ENCODE peak calls at places on chromosome 22, in ten cellular contexts. One of them, this sample, is unnamed.

GRCh38 chr22:28904211-28904808 is 20.9 kb downstream of the ZNRF3 start:
- DNase-seq in neural progenitor cell: no peak
- DNase-seq in coronary artery: no peak
- DNase-seq in activated CD8-positive, alpha-beta memory T cell treated with anti-CD3 and anti-CD28 coated beads for 48 hours: no peak
- DNase-seq in body of pancreas: no peak
- DNase-seq in activated naive CD4-positive, alpha-beta T cell: no peak
- DNase-seq in GDM1: no peak
- DNase-seq in ELR: peak; percentile 18
- DNase-seq in cardiac fibroblast: no peak
- DNase-seq in activated T-cell treated with anti-CD3 and anti-CD28 coated beads, Interleukin-2, amount 50 U/mL, for 24 hours: no peak
- DNase-seq in this sample: peak; percentile 43

GRCh38 chr22:44995715-44996114 is 14.1 kb downstream of the PHF21B start:
- DNase-seq in cardiac fibroblast: no peak
- DNase-seq in GDM1: no peak
- DNase-seq in body of pancreas: no peak
- DNase-seq in activated CD8-positive, alpha-beta memory T cell treated with anti-CD3 and anti-CD28 coated beads for 48 hours: no peak
- DNase-seq in coronary artery: no peak
- DNase-seq in activated naive CD4-positive, alpha-beta T cell: no peak
- DNase-seq in ELR: no peak
- DNase-seq in neural progenitor cell: no peak
- DNase-seq in activated T-cell treated with anti-CD3 and anti-CD28 coated beads, Interleukin-2, amount 50 U/mL, for 24 hours: no peak
- DNase-seq in this sample: no peak

GRCh38 chr22:35205141-35205775 is 52.0 kb upstream of the HMGXB4 start:
- DNase-seq in activated naive CD4-positive, alpha-beta T cell: no peak
- DNase-seq in GDM1: no peak
- DNase-seq in cardiac fibroblast: no peak
- DNase-seq in activated CD8-positive, alpha-beta memory T cell treated with anti-CD3 and anti-CD28 coated beads for 48 hours: no peak
- DNase-seq in body of pancreas: no peak
- DNase-seq in coronary artery: no peak
- DNase-seq in activated T-cell treated with anti-CD3 and anti-CD28 coated beads, Interleukin-2, amount 50 U/mL, for 24 hours: no peak
- DNase-seq in ELR: no peak
- DNase-seq in neural progenitor cell: peak; percentile 46
- DNase-seq in this sample: no peak

GRCh38 chr22:26906464-26906863 is 249.1 kb downstream of the MIAT start:
- DNase-seq in activated T-cell treated with anti-CD3 and anti-CD28 coated beads, Interleukin-2, amount 50 U/mL, for 24 hours: no peak
- DNase-seq in cardiac fibroblast: no peak
- DNase-seq in GDM1: no peak
- DNase-seq in activated naive CD4-positive, alpha-beta T cell: no peak
- DNase-seq in activated CD8-positive, alpha-beta memory T cell treated with anti-CD3 and anti-CD28 coated beads for 48 hours: no peak
- DNase-seq in ELR: no peak
- DNase-seq in coronary artery: no peak
- DNase-seq in body of pancreas: no peak
- DNase-seq in neural progenitor cell: no peak
- DNase-seq in this sample: no peak

GRCh38 chr22:42357634-42358296 is 74.4 kb downstream of the NFAM1 start:
- DNase-seq in ELR: no peak
- DNase-seq in body of pancreas: peak; percentile 78
- DNase-seq in activated CD8-positive, alpha-beta memory T cell treated with anti-CD3 and anti-CD28 coated beads for 48 hours: no peak
- DNase-seq in activated naive CD4-positive, alpha-beta T cell: no peak
- DNase-seq in cardiac fibroblast: no peak
- DNase-seq in activated T-cell treated with anti-CD3 and anti-CD28 coated beads, Interleukin-2, amount 50 U/mL, for 24 hours: no peak
- DNase-seq in neural progenitor cell: no peak
- DNase-seq in GDM1: no peak
- DNase-seq in coronary artery: no peak
- DNase-seq in this sample: no peak

GRCh38 chr22:44393066-44393465 is 80.3 kb upstream of the SHISAL1 start:
- DNase-seq in cardiac fibroblast: no peak
- DNase-seq in body of pancreas: no peak
- DNase-seq in activated naive CD4-positive, alpha-beta T cell: no peak
- DNase-seq in activated CD8-positive, alpha-beta memory T cell treated with anti-CD3 and anti-CD28 coated beads for 48 hours: no peak
- DNase-seq in GDM1: no peak
- DNase-seq in neural progenitor cell: no peak
- DNase-seq in ELR: no peak
- DNase-seq in coronary artery: peak; percentile 43
- DNase-seq in activated T-cell treated with anti-CD3 and anti-CD28 coated beads, Interleukin-2, amount 50 U/mL, for 24 hours: no peak
- DNase-seq in this sample: no peak

GRCh38 chr22:22460635-22461034 is 47.9 kb downstream of the ZNF280B start:
- DNase-seq in cardiac fibroblast: peak; percentile 33
- DNase-seq in activated T-cell treated with anti-CD3 and anti-CD28 coated beads, Interleukin-2, amount 50 U/mL, for 24 hours: no peak
- DNase-seq in activated naive CD4-positive, alpha-beta T cell: no peak
- DNase-seq in activated CD8-positive, alpha-beta memory T cell treated with anti-CD3 and anti-CD28 coated beads for 48 hours: no peak
- DNase-seq in GDM1: no peak
- DNase-seq in coronary artery: no peak
- DNase-seq in neural progenitor cell: peak; percentile 17
- DNase-seq in ELR: peak; percentile 27
- DNase-seq in body of pancreas: no peak
- DNase-seq in this sample: peak; percentile 25

GRCh38 chr22:46752911-46753310 is 9.5 kb upstream of the TBC1D22A start:
- DNase-seq in body of pancreas: no peak
- DNase-seq in coronary artery: no peak
- DNase-seq in cardiac fibroblast: no peak
- DNase-seq in activated CD8-positive, alpha-beta memory T cell treated with anti-CD3 and anti-CD28 coated beads for 48 hours: no peak
- DNase-seq in neural progenitor cell: no peak
- DNase-seq in ELR: no peak
- DNase-seq in activated naive CD4-positive, alpha-beta T cell: no peak
- DNase-seq in GDM1: no peak
- DNase-seq in activated T-cell treated with anti-CD3 and anti-CD28 coated beads, Interleukin-2, amount 50 U/mL, for 24 hours: no peak
- DNase-seq in this sample: no peak

GRCh38 chr22:27097933-27098332 is 440.5 kb downstream of the MIAT start:
- DNase-seq in neural progenitor cell: no peak
- DNase-seq in cardiac fibroblast: no peak
- DNase-seq in coronary artery: no peak
- DNase-seq in activated T-cell treated with anti-CD3 and anti-CD28 coated beads, Interleukin-2, amount 50 U/mL, for 24 hours: no peak
- DNase-seq in body of pancreas: no peak
- DNase-seq in ELR: no peak
- DNase-seq in GDM1: no peak
- DNase-seq in activated CD8-positive, alpha-beta memory T cell treated with anti-CD3 and anti-CD28 coated beads for 48 hours: no peak
- DNase-seq in activated naive CD4-positive, alpha-beta T cell: no peak
- DNase-seq in this sample: no peak

GRCh38 chr22:37282385-37282677 is at the start of gene CYTH4:
- DNase-seq in neural progenitor cell: no peak
- DNase-seq in coronary artery: no peak
- DNase-seq in activated CD8-positive, alpha-beta memory T cell treated with anti-CD3 and anti-CD28 coated beads for 48 hours: no peak
- DNase-seq in body of pancreas: peak; percentile 70
- DNase-seq in cardiac fibroblast: peak; percentile 26
- DNase-seq in ELR: peak; percentile 44
- DNase-seq in GDM1: peak; percentile 56
- DNase-seq in activated T-cell treated with anti-CD3 and anti-CD28 coated beads, Interleukin-2, amount 50 U/mL, for 24 hours: peak; percentile 85
- DNase-seq in activated naive CD4-positive, alpha-beta T cell: peak; percentile 50
- DNase-seq in this sample: no peak

GRCh38 chr22:28394711-28395110 is 284.9 kb downstream of the TTC28 start:
- DNase-seq in neural progenitor cell: no peak
- DNase-seq in ELR: no peak
- DNase-seq in body of pancreas: no peak
- DNase-seq in coronary artery: no peak
- DNase-seq in GDM1: no peak
- DNase-seq in activated naive CD4-positive, alpha-beta T cell: no peak
- DNase-seq in activated CD8-positive, alpha-beta memory T cell treated with anti-CD3 and anti-CD28 coated beads for 48 hours: no peak
- DNase-seq in cardiac fibroblast: no peak
- DNase-seq in activated T-cell treated with anti-CD3 and anti-CD28 coated beads, Interleukin-2, amount 50 U/mL, for 24 hours: no peak
- DNase-seq in this sample: no peak

GRCh38 chr22:40703174-40703573 is 23.9 kb downstream of the MCHR1 start:
- DNase-seq in coronary artery: no peak
- DNase-seq in GDM1: no peak
- DNase-seq in ELR: no peak
- DNase-seq in neural progenitor cell: no peak
- DNase-seq in activated T-cell treated with anti-CD3 and anti-CD28 coated beads, Interleukin-2, amount 50 U/mL, for 24 hours: no peak
- DNase-seq in body of pancreas: no peak
- DNase-seq in cardiac fibroblast: no peak
- DNase-seq in activated CD8-positive, alpha-beta memory T cell treated with anti-CD3 and anti-CD28 coated beads for 48 hours: no peak
- DNase-seq in activated naive CD4-positive, alpha-beta T cell: no peak
- DNase-seq in this sample: peak; percentile 6

GRCh38 chr22:46657655-46657953 is 37.4 kb downstream of the GRAMD4 start:
- DNase-seq in activated T-cell treated with anti-CD3 and anti-CD28 coated beads, Interleukin-2, amount 50 U/mL, for 24 hours: no peak
- DNase-seq in neural progenitor cell: no peak
- DNase-seq in GDM1: no peak
- DNase-seq in activated CD8-positive, alpha-beta memory T cell treated with anti-CD3 and anti-CD28 coated beads for 48 hours: no peak
- DNase-seq in body of pancreas: no peak
- DNase-seq in activated naive CD4-positive, alpha-beta T cell: no peak
- DNase-seq in coronary artery: no peak
- DNase-seq in cardiac fibroblast: no peak
- DNase-seq in ELR: no peak
- DNase-seq in this sample: no peak

This sample was measured in fibroblast of mammary gland.